ENCODE peak calls at places on chromosomes 2 and 18, in six cellular contexts. W is HCT116, I is hepatocyte, H is GM23338, Z is OCI-LY7, T is PC-3. D is an unnamed sample. For H3K9me2, the result is how much of the 10 kb centered on the place peaks cover.

GRCh38 chr2:19363474-19363778 is 5.0 kb upstream of the OSR1 start:
- DNase-seq in W (no peak), I (no peak), H (peak), Z (no peak), T (no peak), D (no peak)

GRCh38 chr2:174846941-174847938 is 83.0 kb upstream of the CHRNA1 start:
- DNase-seq in W (no peak), I (peak), H (peak), Z (no peak), T (peak), D (peak)

GRCh38 chr2:99662761-99663341 is 173.0 kb upstream of the REV1 start:
- DNase-seq in W (no peak), I (peak), H (no peak), Z (no peak), T (peak), D (peak)

GRCh38 chr18:23538870-23539269 is 35.6 kb downstream of the RMC1 start:
- DNase-seq in W (no peak), I (no peak), H (no peak), Z (no peak), T (no peak), D (no peak)

GRCh38 chr18:80103231-80103630 is 5.8 kb upstream of the ADNP2 start:
- DNase-seq in W (no peak), I (no peak), H (no peak), Z (no peak), T (no peak), D (peak)

GRCh38 chr2:37148325-37148724 is 8.5 kb downstream of the EIF2AK2 start:
- DNase-seq in W (no peak), I (no peak), H (no peak), Z (no peak), T (peak), D (no peak)

GRCh38 chr18:28177828-28178635 is 1.1 kb upstream of the CDH2 start:
- DNase-seq in W (no peak), I (peak), H (peak), Z (no peak), T (peak), D (peak)

GRCh38 chr2:118016911-118017310 is 3.0 kb upstream of the CCDC93 start:
- DNase-seq in W (no peak), I (no peak), H (no peak), Z (no peak), T (no peak), D (peak)

GRCh38 chr2:95525294-95526035 is 40.9 kb upstream of the TRIM43B start:
- DNase-seq in W (no peak), I (no peak), H (peak), Z (no peak), T (peak), D (peak)

GRCh38 chr2:8144131-8144631 is 537.7 kb upstream of the ID2 start:
- DNase-seq in W (no peak), I (no peak), H (no peak), Z (no peak), T (no peak), D (no peak)

GRCh38 chr2:46010925-46011490 is 286.2 kb upstream of the EPAS1 start:
- DNase-seq in W (peak), I (peak), H (peak), Z (peak), T (peak), D (peak)

GRCh38 chr18:47150824-47151366 is 595 bp upstream of the HDHD2 start:
- DNase-seq in W (no peak), I (no peak), H (peak), Z (no peak), T (peak), D (no peak)

GRCh38 chr18:13451661-13452447 is 233.3 kb downstream of the LDLRAD4 start:
- DNase-seq in W (no peak), I (no peak), H (peak), Z (no peak), T (no peak), D (no peak)

GRCh38 chr2:154995332-154995731 is 296.8 kb downstream of the KCNJ3 start:
- DNase-seq in W (no peak), I (no peak), H (no peak), Z (no peak), T (peak), D (no peak)

GRCh38 chr2:158735822-158736580 is 59.1 kb upstream of the DAPL1 start:
- DNase-seq in W (no peak), I (no peak), H (no peak), Z (no peak), T (no peak), D (no peak)

GRCh38 chr18:63237911-63238710 is 81.5 kb downstream of the BCL2 start:
- DNase-seq in W (peak), I (peak), H (peak), Z (no peak), T (peak), D (peak)

GRCh38 chr2:197940346-197940745 is 136.0 kb downstream of the PLCL1 start:
- DNase-seq in W (no peak), I (no peak), H (no peak), Z (no peak), T (no peak), D (no peak)

GRCh38 chr2:100934504-100935371 is 67.4 kb upstream of the RPL31 start:
- DNase-seq in W (no peak), I (no peak), H (no peak), Z (no peak), T (no peak), D (no peak)

GRCh38 chr2:39275016-39275415 is 31.2 kb upstream of the CDKL4 start:
- DNase-seq in W (no peak), I (no peak), H (no peak), Z (no peak), T (peak), D (peak)

GRCh38 chr2:154849482-154849881 is 151.0 kb downstream of the KCNJ3 start:
- DNase-seq in W (no peak), I (no peak), H (no peak), Z (no peak), T (no peak), D (no peak)

GRCh38 chr2:200352631-200353030 is 46.1 kb downstream of the SPATS2L start:
- DNase-seq in W (peak), I (peak), H (no peak), Z (no peak), T (peak), D (peak)

GRCh38 chr2:58449286-58450010 is 208.3 kb upstream of the FANCL start:
- DNase-seq in W (no peak), I (no peak), H (peak), Z (peak), T (peak), D (peak)

GRCh38 chr18:75100832-75101630 is 107.9 kb downstream of the PTGR3 start:
- DNase-seq in W (no peak), I (no peak), H (no peak), Z (no peak), T (no peak), D (no peak)

GRCh38 chr2:201269764-201270163 is 9.4 kb downstream of the CASP8 start:
- DNase-seq in W (no peak), I (no peak), H (no peak), Z (no peak), T (no peak), D (no peak)

GRCh38 chr2:233015048-233015645 is 2.1 kb upstream of the NGEF start:
- DNase-seq in W (no peak), I (no peak), H (no peak), Z (no peak), T (no peak), D (no peak)

GRCh38 chr2:233012301-233012971 is 620 bp downstream of the NGEF start:
- DNase-seq in W (no peak), I (no peak), H (no peak), Z (no peak), T (no peak), D (no peak)

GRCh38 chr2:233011268-233012190 is 1.5 kb downstream of the NGEF start:
- DNase-seq in W (no peak), I (no peak), H (no peak), Z (peak), T (no peak), D (no peak)

GRCh38 chr2:233013650-233014049 is 594 bp upstream of the NGEF start:
- DNase-seq in W (no peak), I (no peak), H (no peak), Z (no peak), T (no peak), D (no peak)

DNA sequence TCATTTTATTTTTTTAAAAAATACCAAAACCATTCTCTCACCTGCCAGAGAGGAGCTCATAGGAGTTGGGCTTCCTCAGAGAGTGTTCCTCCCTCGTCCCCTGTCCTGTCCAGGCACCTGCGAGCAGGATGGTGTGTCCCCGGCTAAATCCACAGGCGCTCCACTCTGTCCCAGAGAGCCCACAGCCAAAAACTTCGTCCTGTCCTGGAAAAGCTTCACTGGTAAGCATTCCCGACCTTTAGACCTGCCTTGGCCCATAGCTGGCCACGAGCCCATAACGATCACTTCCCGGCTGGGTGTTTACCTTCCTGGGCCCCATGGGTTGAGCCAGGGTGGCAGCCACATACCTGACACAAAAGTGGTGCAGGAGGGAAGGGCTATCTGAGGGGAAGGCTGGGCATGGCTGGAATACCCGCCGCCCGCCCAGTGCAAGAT is at the start of gene NGEF:
- DNase-seq in W (no peak), I (peak), H (no peak), Z (no peak), T (no peak), D (no peak)
- H3K9me2 ChIP-seq in W (under half), I (under half), H (under half), Z (under half), T (under half), D (under half)

DNA sequence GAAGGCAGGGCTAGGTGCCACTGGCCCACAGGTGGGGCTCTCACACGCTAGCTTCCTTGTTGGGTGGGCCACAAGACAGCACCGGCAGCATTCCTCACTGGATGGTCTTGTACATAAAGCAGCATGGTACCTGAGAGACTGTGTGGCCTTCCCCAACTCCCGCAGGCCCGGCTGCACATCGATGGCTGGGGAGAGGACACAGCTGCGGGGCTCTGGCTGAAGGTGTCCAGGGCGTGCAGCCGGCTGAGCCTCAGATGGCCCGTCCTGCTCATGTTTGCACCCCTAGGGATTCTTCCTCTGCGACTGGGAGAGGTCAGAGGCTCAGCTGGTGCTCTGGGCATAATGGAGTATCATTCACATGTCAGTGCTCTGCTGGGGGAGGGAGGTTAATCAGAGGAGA is 207.9 kb downstream of the SEPTIN10 start:
- DNase-seq in W (no peak), I (no peak), H (no peak), Z (no peak), T (no peak), D (no peak)
- H3K27ac ChIP-seq in W (no peak), I (no peak), H (no peak), Z (no peak), T (no peak), D (no peak)

GRCh38 chr2:160332318-160332717 is 132.2 kb upstream of the ITGB6 start:
- DNase-seq in W (no peak), I (no peak), H (peak), Z (peak), T (peak), D (peak)
- H3K9me2 ChIP-seq in W (under half), I (under half), H (under half), Z (under half), T (under half), D (under half)

DNA sequence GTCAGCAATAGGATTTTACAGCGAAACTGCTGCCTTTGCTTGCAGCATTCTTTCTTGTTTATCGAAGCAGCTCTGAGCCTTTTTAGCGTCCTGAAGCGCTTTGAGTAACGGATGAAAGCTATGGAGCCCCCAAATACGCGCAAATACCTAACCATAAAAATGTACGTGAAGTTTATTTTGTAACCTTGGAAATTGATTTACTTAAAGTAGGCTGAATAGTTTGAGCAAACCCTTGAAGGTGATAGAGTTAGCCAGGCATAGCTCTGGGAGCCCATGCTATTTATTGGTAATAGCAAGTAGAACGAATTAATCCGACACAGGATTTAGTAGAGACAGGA is 183 bp upstream of the ACADL start:
- DNase-seq in W (no peak), I (no peak), H (no peak), Z (no peak), T (no peak), D (peak)
- H3K27ac ChIP-seq in W (no peak), I (no peak), H (no peak), Z (no peak), T (no peak), D (no peak)

GRCh38 chr2:40556298-40556697 is 104.4 kb upstream of the SLC8A1 start:
- DNase-seq in W (no peak), I (no peak), H (no peak), Z (no peak), T (no peak), D (no peak)
- H3K9me2 ChIP-seq in W (under half), I (under half), H (under half), Z (under half), T (under half), D (under half)

DNA sequence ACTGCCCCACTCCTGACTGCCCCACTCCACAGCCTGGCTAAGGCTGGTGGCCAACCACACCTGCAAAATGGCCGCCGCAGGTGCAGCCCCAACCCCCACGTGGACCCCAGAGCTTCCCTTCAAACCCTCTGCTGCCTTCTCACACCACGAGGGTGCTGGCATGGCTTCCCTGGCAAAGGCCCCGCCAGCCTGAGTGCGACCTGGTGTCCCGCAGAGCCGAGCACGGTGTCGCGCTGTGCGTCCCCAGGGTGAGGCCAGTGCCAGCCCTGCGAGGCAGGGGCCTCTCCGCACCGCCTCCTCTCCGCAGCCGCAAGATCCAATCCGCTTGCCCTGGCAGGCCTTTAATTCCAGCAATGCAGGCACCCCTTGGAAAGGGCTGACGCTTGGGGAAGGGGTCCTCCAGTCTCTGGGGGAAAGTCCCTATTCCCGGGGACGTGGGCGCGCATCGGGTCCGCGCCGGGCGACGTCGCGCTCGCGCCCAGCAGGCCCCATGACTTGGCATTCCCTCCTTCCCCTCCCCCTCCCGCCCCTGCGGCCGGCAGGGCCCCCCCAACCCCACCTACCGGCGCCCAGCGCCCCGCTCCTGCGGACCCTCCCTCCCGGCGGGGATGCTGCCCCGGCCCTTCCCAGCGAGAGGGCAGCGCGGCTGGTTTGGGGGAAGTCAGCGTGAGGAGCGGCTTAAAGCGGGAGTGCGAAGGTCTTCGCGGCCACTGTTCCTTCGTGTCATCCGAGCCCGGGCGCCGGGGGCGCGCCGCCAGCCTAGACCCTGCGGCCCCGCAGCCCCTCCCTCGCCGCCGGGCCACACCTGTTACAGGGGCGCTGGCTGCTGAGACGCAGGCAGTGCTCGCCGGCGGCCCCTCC is 1.2 kb downstream of the KIF1A start:
- DNase-seq in W (no peak), I (peak), H (peak), Z (no peak), T (no peak), D (no peak)
- H3K27ac ChIP-seq in W (no peak), I (peak), H (peak), Z (no peak), T (no peak), D (no peak)

GRCh38 chr2:40955042-40955441 is 503.2 kb upstream of the SLC8A1 start:
- DNase-seq in W (no peak), I (no peak), H (no peak), Z (no peak), T (peak), D (no peak)

GRCh38 chr2:40955635-40956034 is 503.7 kb upstream of the SLC8A1 start:
- DNase-seq in W (no peak), I (peak), H (no peak), Z (peak), T (peak), D (no peak)

GRCh38 chr2:40957508-40957907 is 505.6 kb upstream of the SLC8A1 start:
- DNase-seq in W (no peak), I (no peak), H (no peak), Z (peak), T (peak), D (peak)

GRCh38 chr2:40953341-40953740 is 501.5 kb upstream of the SLC8A1 start:
- DNase-seq in W (no peak), I (no peak), H (no peak), Z (no peak), T (no peak), D (no peak)
- H3K9me2 ChIP-seq in W (under half), I (under half), H (under half), Z (under half), T (under half), D (under half)

DNA sequence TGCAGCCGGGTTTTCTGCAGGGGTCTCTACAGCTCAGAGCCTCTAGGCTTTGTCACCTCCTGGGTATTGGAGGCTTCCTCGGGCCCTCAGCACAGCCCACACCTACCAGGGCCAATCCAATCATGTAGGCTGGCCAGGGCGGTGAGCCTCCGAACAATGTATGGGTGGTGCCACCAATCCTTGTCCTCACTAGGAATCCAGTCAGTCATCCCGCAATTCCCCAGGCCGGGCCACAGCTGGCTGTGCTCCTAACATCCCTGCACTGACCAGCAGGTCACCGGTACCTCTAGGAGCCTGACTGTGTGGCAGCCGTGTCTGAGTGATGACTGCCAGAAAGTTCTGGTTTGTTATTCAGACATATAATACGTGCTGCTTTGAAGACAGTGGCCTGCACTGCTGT is 129.4 kb downstream of the SH3RF3 start:
- DNase-seq in W (no peak), I (no peak), H (no peak), Z (no peak), T (no peak), D (no peak)
- H3K27ac ChIP-seq in W (no peak), I (no peak), H (no peak), Z (no peak), T (no peak), D (no peak)

DNA sequence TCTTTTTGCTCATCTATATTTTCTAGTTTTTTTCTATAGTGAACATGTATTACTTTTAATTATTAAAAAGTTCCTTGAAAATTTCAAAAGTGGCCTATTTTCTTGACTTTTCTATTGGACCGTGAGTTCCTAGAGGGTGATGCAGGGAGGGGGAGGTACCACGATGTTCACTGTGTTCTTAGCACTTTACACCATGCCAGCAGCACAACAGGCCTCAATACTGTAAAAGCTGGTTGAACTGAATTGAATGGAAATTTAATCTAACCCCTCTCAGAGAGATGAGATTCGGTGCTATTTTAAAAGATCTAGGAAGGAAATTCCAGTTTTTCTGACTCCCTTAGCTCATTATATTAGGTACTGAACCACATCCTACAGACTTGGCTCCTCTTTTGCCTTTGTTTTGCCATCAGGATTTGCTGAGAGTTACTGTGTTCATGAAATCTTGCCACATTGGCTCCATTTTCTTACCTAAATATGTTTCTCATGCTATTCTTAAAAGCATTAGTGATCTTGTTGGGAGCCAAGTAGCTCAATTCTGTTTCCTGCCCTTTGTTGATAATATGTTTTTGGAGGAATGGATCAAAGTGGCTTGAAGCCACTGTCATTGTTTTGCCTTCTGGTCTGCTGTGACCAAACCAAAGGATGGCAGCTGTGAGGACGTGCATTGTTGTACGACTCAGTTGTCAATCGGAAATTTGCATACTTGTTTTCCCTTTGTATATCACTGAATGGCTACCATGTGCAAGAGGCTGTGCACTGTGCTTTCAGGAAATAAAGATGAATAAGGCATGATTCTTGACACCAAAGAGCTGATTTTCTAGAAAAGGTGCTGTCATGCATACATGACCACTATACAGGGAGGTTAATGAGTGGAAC is 25.3 kb downstream of the MYO1B start:
- DNase-seq in W (no peak), I (no peak), H (no peak), Z (no peak), T (no peak), D (peak)
- H3K9me2 ChIP-seq in W (under half), I (under half), H (under half), Z (under half), T (under half), D (under half)

GRCh38 chr2:236746833-236747232 is 177.2 kb downstream of the ACKR3 start:
- DNase-seq in W (no peak), I (no peak), H (no peak), Z (no peak), T (no peak), D (no peak)

GRCh38 chr2:236745420-236746210 is 176.0 kb downstream of the ACKR3 start:
- DNase-seq in W (no peak), I (peak), H (peak), Z (no peak), T (peak), D (peak)

GRCh38 chr2:236743623-236744280 is 174.1 kb downstream of the ACKR3 start:
- DNase-seq in W (no peak), I (no peak), H (no peak), Z (no peak), T (no peak), D (peak)

GRCh38 chr2:236742936-236743622 is 173.5 kb downstream of the ACKR3 start:
- DNase-seq in W (no peak), I (no peak), H (no peak), Z (no peak), T (no peak), D (no peak)

GRCh38 chr2:236744316-236745105 is 174.9 kb downstream of the ACKR3 start:
- DNase-seq in W (no peak), I (no peak), H (no peak), Z (no peak), T (peak), D (peak)
- H3K27ac ChIP-seq in W (no peak), I (peak), H (no peak), Z (no peak), T (no peak), D (peak)

D was measured in GM23248.